ENCODE peak calls at places on chromosome 19, in seven cellular contexts. One of them, this sample, is unnamed.

GRCh38 chr19:511101-511841 is 4.0 kb downstream of the TPGS1 start:
- DNase-seq in keratinocyte: peak; percentile 88
- DNase-seq in lower lobe of right lung: no peak
- DNase-seq in pancreas: no peak
- DNase-seq in endodermal cell: peak; percentile 88
- DNase-seq in transverse colon: peak; percentile 82
- DNase-seq in CD8-positive, alpha-beta T cell: peak; percentile 86
- DNase-seq in this sample: no peak

GRCh38 chr19:31772915-31773314 is 423.7 kb upstream of the TSHZ3 start:
- DNase-seq in transverse colon: no peak
- DNase-seq in CD8-positive, alpha-beta T cell: no peak
- DNase-seq in endodermal cell: no peak
- DNase-seq in keratinocyte: no peak
- DNase-seq in lower lobe of right lung: no peak
- DNase-seq in pancreas: no peak
- DNase-seq in this sample: no peak

GRCh38 chr19:15120135-15121026 is 13.2 kb downstream of the SYDE1 start:
- DNase-seq in CD8-positive, alpha-beta T cell: no peak
- DNase-seq in keratinocyte: no peak
- DNase-seq in lower lobe of right lung: no peak
- DNase-seq in pancreas: no peak
- DNase-seq in endodermal cell: peak; percentile 56
- DNase-seq in transverse colon: no peak
- DNase-seq in this sample: no peak

GRCh38 chr19:1590641-1591397 is 1.8 kb downstream of the MBD3 start:
- DNase-seq in CD8-positive, alpha-beta T cell: peak; percentile 32
- DNase-seq in endodermal cell: peak; percentile 81
- DNase-seq in transverse colon: peak; percentile 32
- DNase-seq in keratinocyte: no peak
- DNase-seq in pancreas: no peak
- DNase-seq in lower lobe of right lung: no peak
- DNase-seq in this sample: no peak

GRCh38 chr19:17515408-17516149 is 4.1 kb downstream of the PGLS start:
- DNase-seq in keratinocyte: no peak
- DNase-seq in lower lobe of right lung: no peak
- DNase-seq in transverse colon: no peak
- DNase-seq in endodermal cell: no peak
- DNase-seq in pancreas: no peak
- DNase-seq in CD8-positive, alpha-beta T cell: no peak
- DNase-seq in this sample: no peak

GRCh38 chr19:50507376-50507775 is 3.6 kb downstream of the JOSD2 start:
- DNase-seq in CD8-positive, alpha-beta T cell: no peak
- DNase-seq in lower lobe of right lung: peak; percentile 27
- DNase-seq in pancreas: no peak
- DNase-seq in keratinocyte: no peak
- DNase-seq in transverse colon: no peak
- DNase-seq in endodermal cell: no peak
- DNase-seq in this sample: no peak

GRCh38 chr19:15702590-15702930 is 25.3 kb upstream of the OR10H2 start:
- DNase-seq in CD8-positive, alpha-beta T cell: peak; percentile 31
- DNase-seq in endodermal cell: no peak
- DNase-seq in keratinocyte: peak; percentile 21
- DNase-seq in transverse colon: peak; percentile 89
- DNase-seq in lower lobe of right lung: peak; percentile 72
- DNase-seq in pancreas: peak; percentile 57
- DNase-seq in this sample: no peak

GRCh38 chr19:41821003-41821735 is 23.3 kb downstream of the LYPD4 start:
- DNase-seq in keratinocyte: no peak
- DNase-seq in lower lobe of right lung: peak; percentile 53
- DNase-seq in transverse colon: peak; percentile 41
- DNase-seq in pancreas: peak; percentile 50
- DNase-seq in CD8-positive, alpha-beta T cell: peak; percentile 25
- DNase-seq in endodermal cell: peak; percentile 84
- DNase-seq in this sample: no peak

GRCh38 chr19:40612831-40613668 is 11.9 kb downstream of the LTBP4 start:
- DNase-seq in pancreas: peak; percentile 41
- DNase-seq in keratinocyte: no peak
- DNase-seq in lower lobe of right lung: peak; percentile 85
- DNase-seq in CD8-positive, alpha-beta T cell: peak; percentile 70
- DNase-seq in transverse colon: peak; percentile 70
- DNase-seq in endodermal cell: peak; percentile 97
- DNase-seq in this sample: no peak

GRCh38 chr19:8323781-8324185 is 2.5 kb downstream of the RPS28 start:
- DNase-seq in endodermal cell: no peak
- DNase-seq in pancreas: no peak
- DNase-seq in transverse colon: no peak
- DNase-seq in lower lobe of right lung: no peak
- DNase-seq in CD8-positive, alpha-beta T cell: no peak
- DNase-seq in keratinocyte: no peak
- DNase-seq in this sample: no peak

DNA sequence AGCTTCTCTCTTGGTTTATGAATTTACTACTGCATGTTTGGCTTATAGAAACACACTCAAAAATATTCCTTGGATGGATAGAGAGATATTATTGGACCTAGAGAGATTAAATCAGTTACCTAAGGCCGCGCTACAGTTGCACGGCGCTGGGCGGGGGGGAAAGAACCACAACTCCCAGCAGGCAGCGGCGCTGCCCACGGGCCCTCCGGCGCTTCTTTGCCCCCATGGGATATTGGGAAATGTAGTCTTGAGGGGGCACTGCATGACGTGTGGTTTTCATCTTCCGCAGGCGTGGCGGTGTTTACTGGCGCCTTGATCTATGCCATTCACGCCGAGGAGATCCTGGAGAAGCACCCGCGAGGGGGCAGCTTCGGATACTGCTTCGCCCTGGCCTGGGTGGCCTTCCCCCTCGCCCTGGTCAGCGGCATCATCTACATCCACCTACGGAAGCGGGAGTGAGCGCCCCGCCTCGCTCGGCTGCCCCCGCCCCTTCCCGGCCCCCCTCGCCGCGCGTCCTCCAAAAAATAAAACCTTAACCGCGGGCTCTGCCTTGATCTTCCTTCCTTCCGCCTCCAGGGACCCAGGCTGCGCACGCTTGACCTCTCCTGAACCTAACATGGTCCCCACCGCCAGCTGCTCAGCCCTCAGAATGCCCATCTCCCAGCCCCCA is 4.8 kb downstream of the EMP3 start:
- DNase-seq in transverse colon: peak; percentile 89
- DNase-seq in pancreas: peak; percentile 85
- DNase-seq in keratinocyte: no peak
- DNase-seq in CD8-positive, alpha-beta T cell: peak; percentile 85
- DNase-seq in endodermal cell: peak; percentile 94
- DNase-seq in lower lobe of right lung: peak; percentile 87
- DNase-seq in this sample: no peak
- TF ChIP-seq CTCF in transverse colon: no peak
- TF ChIP-seq CTCF in pancreas: no peak
- TF ChIP-seq CTCF in keratinocyte: no peak
- TF ChIP-seq CTCF in CD8-positive, alpha-beta T cell: no peak
- TF ChIP-seq CTCF in endodermal cell: peak; percentile 52
- TF ChIP-seq CTCF in lower lobe of right lung: no peak
- TF ChIP-seq CTCF in this sample: no peak

DNA sequence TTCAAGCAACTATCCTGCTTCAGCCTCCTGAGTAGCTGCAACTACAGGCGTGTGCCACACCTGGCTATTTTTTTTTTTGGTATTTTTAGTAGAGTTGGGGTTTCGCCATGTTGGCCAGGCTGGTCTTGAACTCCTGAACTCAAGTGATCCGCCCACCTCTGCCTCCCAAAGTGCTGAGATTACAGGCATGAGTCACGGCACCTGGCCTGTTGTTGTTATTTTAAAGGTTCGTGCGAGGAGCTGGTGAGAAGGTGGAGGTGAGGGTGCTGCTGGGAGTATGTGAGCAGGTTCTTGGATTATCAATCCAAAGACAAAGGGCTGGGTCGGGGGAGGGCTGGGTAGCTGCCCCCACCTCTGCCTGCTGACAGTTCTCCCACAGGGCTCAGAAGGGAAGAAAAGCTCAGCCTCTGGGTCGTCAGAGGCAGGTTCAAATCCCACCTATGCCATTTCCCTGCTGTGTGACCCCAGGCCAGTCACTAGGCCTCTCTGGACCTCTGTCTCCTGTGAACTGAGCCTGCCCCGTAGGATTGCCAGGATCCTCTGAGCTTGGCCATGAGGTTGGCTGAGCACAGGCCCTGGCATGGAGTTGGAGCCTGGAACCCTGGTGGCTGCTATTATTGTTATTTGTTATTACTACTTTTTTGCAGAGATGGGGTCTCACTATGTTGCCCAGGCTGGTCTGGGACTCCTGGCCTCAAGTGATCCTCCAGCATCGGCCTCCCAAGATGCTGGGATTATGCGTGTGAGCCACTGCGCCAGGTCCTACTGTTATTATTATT is 1.5 kb downstream of the CKM start:
- DNase-seq in CD8-positive, alpha-beta T cell: no peak
- DNase-seq in pancreas: no peak
- DNase-seq in endodermal cell: no peak
- DNase-seq in transverse colon: no peak
- DNase-seq in lower lobe of right lung: no peak
- DNase-seq in keratinocyte: no peak
- DNase-seq in this sample: no peak
- H3K4me3 ChIP-seq in CD8-positive, alpha-beta T cell: no peak overlapping the region
- H3K4me3 ChIP-seq in pancreas: no peak overlapping the region
- H3K4me3 ChIP-seq in endodermal cell: no peak overlapping the region
- H3K4me3 ChIP-seq in transverse colon: no peak overlapping the region
- H3K4me3 ChIP-seq in lower lobe of right lung: no peak overlapping the region
- H3K4me3 ChIP-seq in keratinocyte: no peak overlapping the region
- H3K4me3 ChIP-seq in this sample: no peak overlapping the region

DNA sequence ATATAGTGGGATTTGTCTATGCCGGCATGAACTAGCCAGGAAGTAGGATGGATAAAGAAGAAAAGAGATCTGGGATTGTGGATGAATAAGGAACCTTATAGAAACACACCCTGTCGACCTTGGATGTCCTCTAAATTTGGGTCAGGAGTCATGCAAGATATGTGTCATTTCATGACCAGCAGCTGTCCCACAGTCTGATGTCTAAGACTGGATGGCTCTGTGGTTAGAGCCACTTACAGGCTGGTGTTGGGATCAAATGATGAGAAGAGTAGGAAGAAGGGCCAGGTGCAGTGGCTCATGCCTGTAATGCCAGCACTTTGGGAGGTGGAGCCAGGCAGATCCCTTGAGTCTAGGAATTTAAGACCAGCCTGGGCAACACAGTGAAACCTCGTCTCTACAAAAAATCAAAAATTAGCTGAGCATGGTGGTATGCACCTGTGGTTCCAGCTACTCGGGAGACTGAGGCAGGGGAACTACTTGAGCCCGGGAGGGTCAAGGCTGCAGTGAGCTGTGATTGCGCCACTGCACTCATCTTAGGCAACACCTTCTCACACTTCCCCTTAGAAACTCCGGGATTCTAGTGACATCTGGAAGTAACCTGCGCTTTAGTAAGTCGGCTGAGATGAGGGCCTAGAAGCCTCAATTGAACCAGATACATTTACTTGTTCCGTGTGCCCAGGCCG is 30.8 kb downstream of the TMED1 start:
- DNase-seq in lower lobe of right lung: peak; percentile 70
- DNase-seq in keratinocyte: no peak
- DNase-seq in transverse colon: no peak
- DNase-seq in endodermal cell: no peak
- DNase-seq in CD8-positive, alpha-beta T cell: no peak
- DNase-seq in pancreas: no peak
- DNase-seq in this sample: no peak
- H3K36me3 ChIP-seq in lower lobe of right lung: peaks cover 100% of the 10 kb centered on the region
- H3K36me3 ChIP-seq in keratinocyte: peaks cover 24% of the 10 kb centered on the region
- H3K36me3 ChIP-seq in transverse colon: no peaks in the 10 kb centered on the region
- H3K36me3 ChIP-seq in endodermal cell: peaks cover 55% of the 10 kb centered on the region
- H3K36me3 ChIP-seq in CD8-positive, alpha-beta T cell: peaks cover 40% of the 10 kb centered on the region
- H3K36me3 ChIP-seq in pancreas: peaks cover 5% of the 10 kb centered on the region
- H3K36me3 ChIP-seq in this sample: peaks cover 28% of the 10 kb centered on the region

GRCh38 chr19:39582891-39583625 is 19.3 kb upstream of the LGALS13 start:
- DNase-seq in endodermal cell: no peak
- DNase-seq in keratinocyte: no peak
- DNase-seq in pancreas: no peak
- DNase-seq in CD8-positive, alpha-beta T cell: no peak
- DNase-seq in transverse colon: no peak
- DNase-seq in lower lobe of right lung: no peak
- DNase-seq in this sample: no peak

GRCh38 chr19:39590265-39590664 is 12.1 kb upstream of the LGALS13 start:
- DNase-seq in endodermal cell: peak; percentile 81
- DNase-seq in pancreas: no peak
- DNase-seq in keratinocyte: no peak
- DNase-seq in transverse colon: no peak
- DNase-seq in lower lobe of right lung: no peak
- DNase-seq in CD8-positive, alpha-beta T cell: no peak
- DNase-seq in this sample: no peak

GRCh38 chr19:39592381-39592780 is 9.9 kb upstream of the LGALS13 start:
- DNase-seq in CD8-positive, alpha-beta T cell: no peak
- DNase-seq in endodermal cell: no peak
- DNase-seq in keratinocyte: no peak
- DNase-seq in pancreas: no peak
- DNase-seq in transverse colon: no peak
- DNase-seq in lower lobe of right lung: no peak
- DNase-seq in this sample: no peak

GRCh38 chr19:39587496-39587895 is 14.8 kb upstream of the LGALS13 start:
- DNase-seq in endodermal cell: no peak
- DNase-seq in lower lobe of right lung: no peak
- DNase-seq in pancreas: no peak
- DNase-seq in keratinocyte: no peak
- DNase-seq in CD8-positive, alpha-beta T cell: no peak
- DNase-seq in transverse colon: no peak
- DNase-seq in this sample: no peak

DNA sequence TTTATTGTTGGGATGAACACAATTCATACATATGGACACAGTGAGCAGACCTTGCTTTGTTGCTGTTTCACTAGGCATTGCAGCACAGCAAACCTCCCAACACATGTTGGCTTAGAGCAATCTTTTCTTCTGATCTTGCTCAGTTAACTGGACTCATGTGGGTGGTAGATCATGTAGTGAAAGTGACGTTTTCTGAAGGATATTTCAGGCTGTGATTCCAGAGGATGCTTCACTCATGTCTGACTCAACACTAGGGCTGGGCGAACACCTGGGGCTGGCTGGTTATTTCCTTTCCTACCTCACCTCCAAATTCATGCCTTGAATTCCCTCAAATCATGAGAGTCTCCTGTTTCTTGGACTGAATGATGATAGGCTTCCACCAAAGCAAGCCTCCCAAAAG is 14.3 kb upstream of the LGALS13 start:
- DNase-seq in endodermal cell: no peak
- DNase-seq in transverse colon: no peak
- DNase-seq in CD8-positive, alpha-beta T cell: no peak
- DNase-seq in lower lobe of right lung: no peak
- DNase-seq in pancreas: no peak
- DNase-seq in keratinocyte: no peak
- DNase-seq in this sample: no peak
- TF ChIP-seq CTCF in endodermal cell: no peak
- TF ChIP-seq CTCF in transverse colon: no peak
- TF ChIP-seq CTCF in CD8-positive, alpha-beta T cell: no peak
- TF ChIP-seq CTCF in lower lobe of right lung: no peak
- TF ChIP-seq CTCF in pancreas: no peak
- TF ChIP-seq CTCF in keratinocyte: no peak
- TF ChIP-seq CTCF in this sample: no peak